ENCODE peak calls at places on chromosomes 2 and 18, in eight cellular contexts. One of them, this sample, is unnamed.

GRCh38 chr2:44155577-44156446 is 12.9 kb upstream of the PPM1B start:
- DNase-seq in EL: no peak
- DNase-seq in foreskin keratinocyte: peak; percentile 39
- DNase-seq in stimulated activated naive CD8-positive, alpha-beta T cell treated with anti-CD3 and anti-CD28 coated beads, Interleukin-15, amount 100 ng/mL, for 72 hours: no peak
- DNase-seq in HCT116: no peak
- DNase-seq in K562: peak; percentile 38
- DNase-seq in stimulated activated CD8-positive, alpha-beta memory T cell treated with anti-CD3 and anti-CD28 coated beads, Interleukin-7, amount 100 ng/mL, for 48 hours: no peak
- DNase-seq in stimulated activated CD4-positive, alpha-beta T cell treated with anti-CD3 and anti-CD28 coated beads, Interleukin-4, amount 100 ng/mL, for 24 hours: no peak
- DNase-seq in this sample: no peak

GRCh38 chr2:120910956-120911951 is 175.6 kb downstream of the GLI2 start:
- DNase-seq in EL: peak; percentile 77
- DNase-seq in foreskin keratinocyte: no peak
- DNase-seq in stimulated activated naive CD8-positive, alpha-beta T cell treated with anti-CD3 and anti-CD28 coated beads, Interleukin-15, amount 100 ng/mL, for 72 hours: no peak
- DNase-seq in HCT116: peak; percentile 13
- DNase-seq in K562: no peak
- DNase-seq in stimulated activated CD8-positive, alpha-beta memory T cell treated with anti-CD3 and anti-CD28 coated beads, Interleukin-7, amount 100 ng/mL, for 48 hours: no peak
- DNase-seq in stimulated activated CD4-positive, alpha-beta T cell treated with anti-CD3 and anti-CD28 coated beads, Interleukin-4, amount 100 ng/mL, for 24 hours: no peak
- DNase-seq in this sample: peak; percentile 73

GRCh38 chr2:16339198-16339597 is 326.4 kb downstream of the CYRIA start:
- DNase-seq in EL: no peak
- DNase-seq in foreskin keratinocyte: no peak
- DNase-seq in stimulated activated naive CD8-positive, alpha-beta T cell treated with anti-CD3 and anti-CD28 coated beads, Interleukin-15, amount 100 ng/mL, for 72 hours: no peak
- DNase-seq in HCT116: no peak
- DNase-seq in K562: no peak
- DNase-seq in stimulated activated CD8-positive, alpha-beta memory T cell treated with anti-CD3 and anti-CD28 coated beads, Interleukin-7, amount 100 ng/mL, for 48 hours: no peak
- DNase-seq in stimulated activated CD4-positive, alpha-beta T cell treated with anti-CD3 and anti-CD28 coated beads, Interleukin-4, amount 100 ng/mL, for 24 hours: no peak
- DNase-seq in this sample: no peak

GRCh38 chr2:203535078-203535783 is at the start of gene RAPH1:
- DNase-seq in EL: peak; percentile 88
- DNase-seq in foreskin keratinocyte: peak; percentile 66
- DNase-seq in stimulated activated naive CD8-positive, alpha-beta T cell treated with anti-CD3 and anti-CD28 coated beads, Interleukin-15, amount 100 ng/mL, for 72 hours: peak; percentile 63
- DNase-seq in HCT116: peak; percentile 57
- DNase-seq in K562: peak; percentile 83
- DNase-seq in stimulated activated CD8-positive, alpha-beta memory T cell treated with anti-CD3 and anti-CD28 coated beads, Interleukin-7, amount 100 ng/mL, for 48 hours: peak; percentile 32
- DNase-seq in stimulated activated CD4-positive, alpha-beta T cell treated with anti-CD3 and anti-CD28 coated beads, Interleukin-4, amount 100 ng/mL, for 24 hours: peak; percentile 65
- DNase-seq in this sample: peak; percentile 82

GRCh38 chr2:190864375-190864774 is 16.2 kb upstream of the GLS start:
- DNase-seq in EL: peak; percentile 56
- DNase-seq in foreskin keratinocyte: no peak
- DNase-seq in stimulated activated naive CD8-positive, alpha-beta T cell treated with anti-CD3 and anti-CD28 coated beads, Interleukin-15, amount 100 ng/mL, for 72 hours: no peak
- DNase-seq in HCT116: no peak
- DNase-seq in K562: no peak
- DNase-seq in stimulated activated CD8-positive, alpha-beta memory T cell treated with anti-CD3 and anti-CD28 coated beads, Interleukin-7, amount 100 ng/mL, for 48 hours: no peak
- DNase-seq in stimulated activated CD4-positive, alpha-beta T cell treated with anti-CD3 and anti-CD28 coated beads, Interleukin-4, amount 100 ng/mL, for 24 hours: no peak
- DNase-seq in this sample: peak; percentile 40

GRCh38 chr18:8536226-8536625 is 73.0 kb upstream of the RAB12 start:
- DNase-seq in EL: peak; percentile 16
- DNase-seq in foreskin keratinocyte: no peak
- DNase-seq in stimulated activated naive CD8-positive, alpha-beta T cell treated with anti-CD3 and anti-CD28 coated beads, Interleukin-15, amount 100 ng/mL, for 72 hours: no peak
- DNase-seq in HCT116: no peak
- DNase-seq in K562: no peak
- DNase-seq in stimulated activated CD8-positive, alpha-beta memory T cell treated with anti-CD3 and anti-CD28 coated beads, Interleukin-7, amount 100 ng/mL, for 48 hours: no peak
- DNase-seq in stimulated activated CD4-positive, alpha-beta T cell treated with anti-CD3 and anti-CD28 coated beads, Interleukin-4, amount 100 ng/mL, for 24 hours: no peak
- DNase-seq in this sample: no peak

GRCh38 chr2:71831208-71831577 is 316.5 kb downstream of the CYP26B1 start:
- DNase-seq in EL: peak; percentile 96
- DNase-seq in foreskin keratinocyte: no peak
- DNase-seq in stimulated activated naive CD8-positive, alpha-beta T cell treated with anti-CD3 and anti-CD28 coated beads, Interleukin-15, amount 100 ng/mL, for 72 hours: no peak
- DNase-seq in HCT116: no peak
- DNase-seq in K562: no peak
- DNase-seq in stimulated activated CD8-positive, alpha-beta memory T cell treated with anti-CD3 and anti-CD28 coated beads, Interleukin-7, amount 100 ng/mL, for 48 hours: no peak
- DNase-seq in stimulated activated CD4-positive, alpha-beta T cell treated with anti-CD3 and anti-CD28 coated beads, Interleukin-4, amount 100 ng/mL, for 24 hours: no peak
- DNase-seq in this sample: peak; percentile 90

GRCh38 chr2:149065236-149065635 is 26.7 kb downstream of the LYPD6B start:
- DNase-seq in EL: peak; percentile 75
- DNase-seq in foreskin keratinocyte: no peak
- DNase-seq in stimulated activated naive CD8-positive, alpha-beta T cell treated with anti-CD3 and anti-CD28 coated beads, Interleukin-15, amount 100 ng/mL, for 72 hours: no peak
- DNase-seq in HCT116: no peak
- DNase-seq in K562: no peak
- DNase-seq in stimulated activated CD8-positive, alpha-beta memory T cell treated with anti-CD3 and anti-CD28 coated beads, Interleukin-7, amount 100 ng/mL, for 48 hours: no peak
- DNase-seq in stimulated activated CD4-positive, alpha-beta T cell treated with anti-CD3 and anti-CD28 coated beads, Interleukin-4, amount 100 ng/mL, for 24 hours: no peak
- DNase-seq in this sample: no peak

GRCh38 chr2:88074150-88074549 is 6.5 kb downstream of the SMYD1 start:
- DNase-seq in EL: no peak
- DNase-seq in foreskin keratinocyte: no peak
- DNase-seq in stimulated activated naive CD8-positive, alpha-beta T cell treated with anti-CD3 and anti-CD28 coated beads, Interleukin-15, amount 100 ng/mL, for 72 hours: no peak
- DNase-seq in HCT116: no peak
- DNase-seq in K562: no peak
- DNase-seq in stimulated activated CD8-positive, alpha-beta memory T cell treated with anti-CD3 and anti-CD28 coated beads, Interleukin-7, amount 100 ng/mL, for 48 hours: no peak
- DNase-seq in stimulated activated CD4-positive, alpha-beta T cell treated with anti-CD3 and anti-CD28 coated beads, Interleukin-4, amount 100 ng/mL, for 24 hours: no peak
- DNase-seq in this sample: no peak